ENCODE peak calls at places on chromosome 5, in five cellular contexts. One of them, this sample, is unnamed.
A peak's percentile ranks its signal among the peaks of the same experiment; 100 is the strongest.

GRCh38 chr5:89584339-89584956 is 701.5 kb upstream of the MEF2C start:
- DNase-seq in LNCaP clone FGC: no peak
- DNase-seq in GM12891: no peak
- DNase-seq in AML-193: no peak
- DNase-seq in germinal center: no peak
- DNase-seq in this sample: no peak

GRCh38 chr5:74212336-74212735 is 428.2 kb downstream of the ENC1 start:
- DNase-seq in GM12891: no peak
- DNase-seq in AML-193: peak; percentile 46
- DNase-seq in germinal center: no peak
- DNase-seq in LNCaP clone FGC: no peak
- DNase-seq in this sample: peak; percentile 35

GRCh38 chr5:9715891-9716335 is 85.8 kb upstream of the TAS2R1 start:
- DNase-seq in AML-193: no peak
- DNase-seq in LNCaP clone FGC: no peak
- DNase-seq in GM12891: no peak
- DNase-seq in germinal center: no peak
- DNase-seq in this sample: no peak

GRCh38 chr5:155564541-155564940 is 551.0 kb downstream of the KIF4B start:
- DNase-seq in GM12891: no peak
- DNase-seq in LNCaP clone FGC: no peak
- DNase-seq in germinal center: no peak
- DNase-seq in AML-193: no peak
- DNase-seq in this sample: no peak

GRCh38 chr5:16238018-16238417 is 58.4 kb upstream of the MARCHF11 start:
- DNase-seq in AML-193: no peak
- DNase-seq in germinal center: no peak
- DNase-seq in GM12891: no peak
- DNase-seq in LNCaP clone FGC: no peak
- DNase-seq in this sample: no peak

GRCh38 chr5:56481147-56481997 is 248.2 kb upstream of the ANKRD55 start:
- DNase-seq in LNCaP clone FGC: no peak
- DNase-seq in AML-193: no peak
- DNase-seq in GM12891: no peak
- DNase-seq in germinal center: peak; percentile 44
- DNase-seq in this sample: peak; percentile 64

GRCh38 chr5:14783689-14784088 is 87.9 kb downstream of the ANKH start:
- DNase-seq in germinal center: no peak
- DNase-seq in AML-193: no peak
- DNase-seq in LNCaP clone FGC: no peak
- DNase-seq in GM12891: peak; percentile 9
- DNase-seq in this sample: no peak

GRCh38 chr5:93611900-93612898 is 29.2 kb downstream of the NR2F1 start:
- DNase-seq in germinal center: no peak
- DNase-seq in AML-193: no peak
- DNase-seq in LNCaP clone FGC: no peak
- DNase-seq in GM12891: no peak
- DNase-seq in this sample: peak; percentile 51

GRCh38 chr5:131193106-131193505 is 22.4 kb downstream of the LYRM7 start:
- DNase-seq in GM12891: no peak
- DNase-seq in LNCaP clone FGC: no peak
- DNase-seq in AML-193: no peak
- DNase-seq in germinal center: no peak
- DNase-seq in this sample: no peak

GRCh38 chr5:158642852-158643251 is 456.9 kb downstream of the EBF1 start:
- DNase-seq in GM12891: no peak
- DNase-seq in germinal center: no peak
- DNase-seq in AML-193: no peak
- DNase-seq in LNCaP clone FGC: no peak
- DNase-seq in this sample: no peak

GRCh38 chr5:113089653-113090335 is 113.2 kb downstream of the DCP2 start:
- DNase-seq in germinal center: no peak
- DNase-seq in AML-193: no peak
- DNase-seq in LNCaP clone FGC: no peak
- DNase-seq in GM12891: no peak
- DNase-seq in this sample: peak; percentile 65

GRCh38 chr5:73437126-73438047 is 11.2 kb downstream of the FOXD1 start:
- DNase-seq in AML-193: no peak
- DNase-seq in germinal center: peak; percentile 10
- DNase-seq in LNCaP clone FGC: peak; percentile 71
- DNase-seq in GM12891: no peak
- DNase-seq in this sample: peak; percentile 17

GRCh38 chr5:134101686-134102439 is 12.6 kb upstream of the TCF7 start:
- DNase-seq in germinal center: peak; percentile 86
- DNase-seq in LNCaP clone FGC: no peak
- DNase-seq in GM12891: peak; percentile 69
- DNase-seq in AML-193: peak; percentile 27
- DNase-seq in this sample: peak; percentile 56

GRCh38 chr5:157252741-157253465 is 13.0 kb upstream of the CYFIP2 start:
- DNase-seq in AML-193: no peak
- DNase-seq in GM12891: no peak
- DNase-seq in LNCaP clone FGC: no peak
- DNase-seq in germinal center: peak; percentile 16
- DNase-seq in this sample: no peak

GRCh38 chr5:179343021-179343781 is 2.1 kb downstream of the ADAMTS2 start:
- DNase-seq in GM12891: no peak
- DNase-seq in AML-193: no peak
- DNase-seq in LNCaP clone FGC: no peak
- DNase-seq in germinal center: no peak
- DNase-seq in this sample: no peak

This sample was measured in lung microvascular endothelial cell.